ENCODE peak calls at places on chromosomes 13 and 19, in nine cellular contexts. One of them, this sample, is unnamed.

GRCh38 chr13:25699600-25699999 is 327.8 kb downstream of the ATP8A2 start:
- DNase-seq in tibial artery: no peak
- DNase-seq in heart right ventricle: no peak
- DNase-seq in cardiac muscle cell: no peak
- DNase-seq in heart left ventricle: no peak
- DNase-seq in IMR-90: no peak
- DNase-seq in PC-9: no peak
- DNase-seq in esophagus muscularis mucosa: no peak
- DNase-seq in neural progenitor cell: no peak
- DNase-seq in this sample: no peak

GRCh38 chr13:54676526-54677113 is 1648.0 kb downstream of the OLFM4 start:
- DNase-seq in IMR-90: no peak
- DNase-seq in heart right ventricle: no peak
- DNase-seq in PC-9: no peak
- DNase-seq in heart left ventricle: no peak
- DNase-seq in tibial artery: no peak
- DNase-seq in neural progenitor cell: no peak
- DNase-seq in esophagus muscularis mucosa: no peak
- DNase-seq in cardiac muscle cell: no peak
- DNase-seq in this sample: no peak

GRCh38 chr19:16104722-16105121 is 7.0 kb upstream of the RAB8A start:
- DNase-seq in cardiac muscle cell: no peak
- DNase-seq in neural progenitor cell: no peak
- DNase-seq in heart left ventricle: no peak
- DNase-seq in tibial artery: no peak
- DNase-seq in heart right ventricle: no peak
- DNase-seq in PC-9: no peak
- DNase-seq in esophagus muscularis mucosa: no peak
- DNase-seq in IMR-90: no peak
- DNase-seq in this sample: no peak

GRCh38 chr13:37485766-37486165 is 112.8 kb downstream of the POSTN start:
- DNase-seq in tibial artery: no peak
- DNase-seq in esophagus muscularis mucosa: no peak
- DNase-seq in cardiac muscle cell: no peak
- DNase-seq in neural progenitor cell: no peak
- DNase-seq in IMR-90: peak; percentile 33
- DNase-seq in heart left ventricle: no peak
- DNase-seq in heart right ventricle: no peak
- DNase-seq in PC-9: no peak
- DNase-seq in this sample: no peak

GRCh38 chr19:4360641-4361151 is 17.3 kb downstream of the MPND start:
- DNase-seq in PC-9: no peak
- DNase-seq in cardiac muscle cell: no peak
- DNase-seq in heart left ventricle: no peak
- DNase-seq in heart right ventricle: no peak
- DNase-seq in neural progenitor cell: no peak
- DNase-seq in tibial artery: no peak
- DNase-seq in IMR-90: no peak
- DNase-seq in esophagus muscularis mucosa: no peak
- DNase-seq in this sample: no peak

GRCh38 chr19:51726049-51726448 is 2.3 kb upstream of the HAS1 start:
- DNase-seq in PC-9: no peak
- DNase-seq in cardiac muscle cell: no peak
- DNase-seq in IMR-90: peak; percentile 41
- DNase-seq in heart right ventricle: peak; percentile 29
- DNase-seq in tibial artery: no peak
- DNase-seq in neural progenitor cell: no peak
- DNase-seq in esophagus muscularis mucosa: no peak
- DNase-seq in heart left ventricle: no peak
- DNase-seq in this sample: peak; percentile 82

GRCh38 chr19:50263176-50263575 is 59.8 kb downstream of the MYH14 start:
- DNase-seq in cardiac muscle cell: no peak
- DNase-seq in tibial artery: no peak
- DNase-seq in PC-9: no peak
- DNase-seq in esophagus muscularis mucosa: no peak
- DNase-seq in heart left ventricle: no peak
- DNase-seq in IMR-90: no peak
- DNase-seq in heart right ventricle: no peak
- DNase-seq in neural progenitor cell: no peak
- DNase-seq in this sample: no peak

GRCh38 chr13:42066542-42066941 is 18.1 kb downstream of the DGKH start:
- DNase-seq in heart right ventricle: no peak
- DNase-seq in IMR-90: peak; percentile 97
- DNase-seq in tibial artery: no peak
- DNase-seq in esophagus muscularis mucosa: no peak
- DNase-seq in heart left ventricle: no peak
- DNase-seq in neural progenitor cell: no peak
- DNase-seq in PC-9: no peak
- DNase-seq in cardiac muscle cell: no peak
- DNase-seq in this sample: no peak

GRCh38 chr13:111152836-111153235 is 37.7 kb downstream of the ARHGEF7 start:
- DNase-seq in PC-9: no peak
- DNase-seq in tibial artery: no peak
- DNase-seq in heart right ventricle: no peak
- DNase-seq in IMR-90: no peak
- DNase-seq in cardiac muscle cell: peak; percentile 12
- DNase-seq in heart left ventricle: no peak
- DNase-seq in neural progenitor cell: peak; percentile 13
- DNase-seq in esophagus muscularis mucosa: no peak
- DNase-seq in this sample: no peak

GRCh38 chr13:111153977-111154332 is 38.8 kb downstream of the ARHGEF7 start:
- DNase-seq in heart right ventricle: peak; percentile 54
- DNase-seq in PC-9: peak; percentile 54
- DNase-seq in tibial artery: peak; percentile 33
- DNase-seq in cardiac muscle cell: no peak
- DNase-seq in IMR-90: no peak
- DNase-seq in heart left ventricle: no peak
- DNase-seq in esophagus muscularis mucosa: no peak
- DNase-seq in neural progenitor cell: no peak
- DNase-seq in this sample: no peak

GRCh38 chr13:111156421-111156820 is 41.3 kb downstream of the ARHGEF7 start:
- DNase-seq in heart left ventricle: no peak
- DNase-seq in esophagus muscularis mucosa: no peak
- DNase-seq in IMR-90: no peak
- DNase-seq in heart right ventricle: no peak
- DNase-seq in PC-9: no peak
- DNase-seq in tibial artery: no peak
- DNase-seq in neural progenitor cell: no peak
- DNase-seq in cardiac muscle cell: no peak
- DNase-seq in this sample: no peak

GRCh38 chr13:111158136-111158805 is 43.2 kb downstream of the ARHGEF7 start:
- DNase-seq in tibial artery: no peak
- DNase-seq in cardiac muscle cell: no peak
- DNase-seq in IMR-90: no peak
- DNase-seq in esophagus muscularis mucosa: no peak
- DNase-seq in PC-9: no peak
- DNase-seq in heart left ventricle: no peak
- DNase-seq in heart right ventricle: no peak
- DNase-seq in neural progenitor cell: no peak
- DNase-seq in this sample: no peak

DNA sequence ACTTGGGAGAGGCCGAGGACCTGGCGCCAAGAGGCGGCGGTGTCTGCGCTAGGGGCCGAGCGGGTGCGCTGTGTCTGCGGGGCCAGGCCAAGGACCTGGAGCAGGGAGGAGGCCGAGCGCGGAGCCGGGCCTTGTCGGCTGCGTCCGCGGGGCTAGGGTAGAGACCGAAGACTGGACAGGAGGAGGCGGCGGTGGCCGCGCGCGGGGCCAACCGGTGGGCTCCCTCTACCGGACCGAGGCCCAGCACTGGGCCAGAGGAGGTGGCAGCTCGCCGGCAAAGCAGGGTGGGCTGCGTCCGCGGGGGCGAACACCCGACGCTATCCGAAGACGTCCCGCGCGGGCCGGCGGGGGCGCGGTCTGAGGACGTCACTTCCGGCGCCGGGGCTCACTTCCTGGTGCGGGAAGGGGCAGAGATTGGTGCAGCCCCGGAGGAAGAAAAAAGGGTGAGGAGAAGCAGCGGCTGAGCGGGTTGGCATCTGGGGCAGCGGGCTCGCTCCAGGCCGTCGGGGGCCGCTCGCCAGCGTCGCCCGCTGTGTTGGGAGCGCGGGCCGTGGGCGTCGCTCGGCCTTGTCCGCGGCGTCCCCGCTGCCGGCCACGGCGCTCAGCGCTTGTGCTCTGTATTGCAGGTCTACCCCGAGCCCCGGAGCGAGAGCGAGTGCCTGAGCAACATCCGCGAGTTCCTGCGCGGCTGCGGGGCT is 38.3 kb downstream of the ARHGEF7 start:
- DNase-seq in cardiac muscle cell: peak; percentile 93
- DNase-seq in tibial artery: peak; percentile 89
- DNase-seq in IMR-90: peak; percentile 89
- DNase-seq in heart right ventricle: peak; percentile 95
- DNase-seq in PC-9: peak; percentile 87
- DNase-seq in neural progenitor cell: peak; percentile 96
- DNase-seq in esophagus muscularis mucosa: peak; percentile 98
- DNase-seq in heart left ventricle: peak; percentile 93
- DNase-seq in this sample: peak; percentile 93
- TF ChIP-seq CTCF in cardiac muscle cell: peak; percentile 38
- TF ChIP-seq CTCF in tibial artery: no peak
- TF ChIP-seq CTCF in IMR-90: peak; percentile 49
- TF ChIP-seq CTCF in heart right ventricle: no peak
- TF ChIP-seq CTCF in PC-9: no peak
- TF ChIP-seq CTCF in neural progenitor cell: peak; percentile 39
- TF ChIP-seq CTCF in esophagus muscularis mucosa: peak; percentile 4
- TF ChIP-seq CTCF in heart left ventricle: peak; percentile 47
- TF ChIP-seq CTCF in this sample: peak; percentile 52

GRCh38 chr13:21067794-21068193 is 6.4 kb upstream of the LATS2 start:
- DNase-seq in tibial artery: no peak
- DNase-seq in IMR-90: no peak
- DNase-seq in cardiac muscle cell: no peak
- DNase-seq in neural progenitor cell: no peak
- DNase-seq in PC-9: no peak
- DNase-seq in heart right ventricle: no peak
- DNase-seq in heart left ventricle: no peak
- DNase-seq in esophagus muscularis mucosa: peak; percentile 3
- DNase-seq in this sample: no peak

GRCh38 chr13:21063031-21063430 is 1.6 kb upstream of the LATS2 start:
- DNase-seq in heart left ventricle: no peak
- DNase-seq in PC-9: no peak
- DNase-seq in IMR-90: no peak
- DNase-seq in neural progenitor cell: no peak
- DNase-seq in heart right ventricle: no peak
- DNase-seq in cardiac muscle cell: no peak
- DNase-seq in tibial artery: no peak
- DNase-seq in esophagus muscularis mucosa: peak; percentile 3
- DNase-seq in this sample: no peak

GRCh38 chr13:21071015-21071414 is 9.6 kb upstream of the LATS2 start:
- DNase-seq in cardiac muscle cell: no peak
- DNase-seq in neural progenitor cell: no peak
- DNase-seq in heart left ventricle: no peak
- DNase-seq in PC-9: peak; percentile 35
- DNase-seq in tibial artery: no peak
- DNase-seq in IMR-90: no peak
- DNase-seq in esophagus muscularis mucosa: peak; percentile 8
- DNase-seq in heart right ventricle: no peak
- DNase-seq in this sample: no peak

GRCh38 chr13:21069561-21070004 is 8.2 kb upstream of the LATS2 start:
- DNase-seq in esophagus muscularis mucosa: peak; percentile 57
- DNase-seq in IMR-90: peak; percentile 99
- DNase-seq in heart right ventricle: no peak
- DNase-seq in PC-9: no peak
- DNase-seq in tibial artery: peak; percentile 56
- DNase-seq in cardiac muscle cell: no peak
- DNase-seq in heart left ventricle: no peak
- DNase-seq in neural progenitor cell: no peak
- DNase-seq in this sample: no peak

GRCh38 chr13:21066946-21067345 is 5.6 kb upstream of the LATS2 start:
- DNase-seq in cardiac muscle cell: no peak
- DNase-seq in IMR-90: no peak
- DNase-seq in neural progenitor cell: no peak
- DNase-seq in heart left ventricle: no peak
- DNase-seq in esophagus muscularis mucosa: no peak
- DNase-seq in tibial artery: no peak
- DNase-seq in heart right ventricle: no peak
- DNase-seq in PC-9: no peak
- DNase-seq in this sample: no peak
- H3K27ac ChIP-seq in cardiac muscle cell: no peak overlapping the region
- H3K27ac ChIP-seq in IMR-90: no peak overlapping the region
- H3K27ac ChIP-seq in neural progenitor cell: no peak overlapping the region
- H3K27ac ChIP-seq in heart left ventricle: no peak overlapping the region
- H3K27ac ChIP-seq in esophagus muscularis mucosa: no peak overlapping the region
- H3K27ac ChIP-seq in tibial artery: no peak overlapping the region
- H3K27ac ChIP-seq in heart right ventricle: no peak overlapping the region
- H3K27ac ChIP-seq in PC-9: no peak overlapping the region
- H3K27ac ChIP-seq in this sample: no peak overlapping the region

GRCh38 chr13:78133511-78133910 is 214.9 kb upstream of the EDNRB start:
- DNase-seq in neural progenitor cell: no peak
- DNase-seq in cardiac muscle cell: no peak
- DNase-seq in IMR-90: no peak
- DNase-seq in heart left ventricle: no peak
- DNase-seq in PC-9: no peak
- DNase-seq in heart right ventricle: no peak
- DNase-seq in esophagus muscularis mucosa: no peak
- DNase-seq in tibial artery: no peak
- DNase-seq in this sample: no peak

GRCh38 chr13:78129850-78130249 is 211.2 kb upstream of the EDNRB start:
- DNase-seq in cardiac muscle cell: no peak
- DNase-seq in PC-9: no peak
- DNase-seq in heart right ventricle: no peak
- DNase-seq in heart left ventricle: no peak
- DNase-seq in tibial artery: no peak
- DNase-seq in esophagus muscularis mucosa: no peak
- DNase-seq in IMR-90: no peak
- DNase-seq in neural progenitor cell: no peak
- DNase-seq in this sample: no peak

GRCh38 chr13:78136966-78137365 is 218.3 kb upstream of the EDNRB start:
- DNase-seq in heart left ventricle: no peak
- DNase-seq in neural progenitor cell: no peak
- DNase-seq in esophagus muscularis mucosa: no peak
- DNase-seq in IMR-90: no peak
- DNase-seq in heart right ventricle: no peak
- DNase-seq in cardiac muscle cell: no peak
- DNase-seq in PC-9: no peak
- DNase-seq in tibial artery: no peak
- DNase-seq in this sample: no peak

GRCh38 chr13:78137404-78138142 is 218.9 kb upstream of the EDNRB start:
- DNase-seq in IMR-90: peak; percentile 72
- DNase-seq in heart right ventricle: no peak
- DNase-seq in PC-9: peak; percentile 7
- DNase-seq in cardiac muscle cell: peak; percentile 73
- DNase-seq in esophagus muscularis mucosa: no peak
- DNase-seq in heart left ventricle: no peak
- DNase-seq in neural progenitor cell: peak; percentile 84
- DNase-seq in tibial artery: no peak
- DNase-seq in this sample: no peak

GRCh38 chr13:78131811-78132210 is 213.2 kb upstream of the EDNRB start:
- DNase-seq in PC-9: no peak
- DNase-seq in IMR-90: peak; percentile 14
- DNase-seq in neural progenitor cell: no peak
- DNase-seq in heart left ventricle: no peak
- DNase-seq in esophagus muscularis mucosa: no peak
- DNase-seq in heart right ventricle: no peak
- DNase-seq in cardiac muscle cell: no peak
- DNase-seq in tibial artery: no peak
- DNase-seq in this sample: no peak
- TF ChIP-seq CTCF in PC-9: peak; percentile 61
- TF ChIP-seq CTCF in IMR-90: peak; percentile 52
- TF ChIP-seq CTCF in neural progenitor cell: peak; percentile 53
- TF ChIP-seq CTCF in heart left ventricle: no peak
- TF ChIP-seq CTCF in esophagus muscularis mucosa: no peak
- TF ChIP-seq CTCF in heart right ventricle: peak; percentile 22
- TF ChIP-seq CTCF in cardiac muscle cell: peak; percentile 32
- TF ChIP-seq CTCF in tibial artery: no peak
- TF ChIP-seq CTCF in this sample: no peak

GRCh38 chr13:59413121-59413520 is 750.6 kb downstream of the DIAPH3 start:
- DNase-seq in tibial artery: no peak
- DNase-seq in cardiac muscle cell: peak; percentile 32
- DNase-seq in esophagus muscularis mucosa: no peak
- DNase-seq in IMR-90: no peak
- DNase-seq in heart left ventricle: no peak
- DNase-seq in neural progenitor cell: no peak
- DNase-seq in heart right ventricle: no peak
- DNase-seq in PC-9: no peak
- DNase-seq in this sample: no peak

GRCh38 chr13:59408738-59409137 is 755.0 kb downstream of the DIAPH3 start:
- DNase-seq in cardiac muscle cell: no peak
- DNase-seq in heart left ventricle: no peak
- DNase-seq in tibial artery: no peak
- DNase-seq in IMR-90: no peak
- DNase-seq in esophagus muscularis mucosa: no peak
- DNase-seq in neural progenitor cell: no peak
- DNase-seq in heart right ventricle: no peak
- DNase-seq in PC-9: no peak
- DNase-seq in this sample: no peak

GRCh38 chr13:59409651-59410200 is 754.0 kb downstream of the DIAPH3 start:
- DNase-seq in heart left ventricle: no peak
- DNase-seq in PC-9: no peak
- DNase-seq in esophagus muscularis mucosa: no peak
- DNase-seq in neural progenitor cell: peak; percentile 82
- DNase-seq in cardiac muscle cell: no peak
- DNase-seq in heart right ventricle: no peak
- DNase-seq in IMR-90: no peak
- DNase-seq in tibial artery: no peak
- DNase-seq in this sample: no peak

DNA sequence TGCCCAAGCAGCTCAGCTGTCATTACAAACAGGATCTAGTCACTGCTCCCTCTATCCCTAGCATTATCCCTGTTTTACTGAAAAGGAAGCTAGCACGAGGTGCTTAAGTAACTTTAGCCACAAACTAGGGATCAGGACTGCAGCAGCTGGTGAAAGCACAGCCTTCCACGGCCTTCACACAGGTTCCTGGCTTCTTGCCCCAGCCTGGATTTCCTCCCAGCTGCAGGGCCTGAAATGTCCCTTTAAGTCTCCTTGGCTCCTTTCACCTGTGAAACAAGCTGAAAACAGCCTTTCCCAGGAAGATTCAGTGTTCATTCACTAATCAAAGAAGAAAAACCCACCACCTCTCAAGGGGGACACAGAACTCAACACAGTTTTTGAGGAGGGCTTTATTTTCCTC is 754.5 kb downstream of the DIAPH3 start:
- DNase-seq in esophagus muscularis mucosa: no peak
- DNase-seq in heart left ventricle: peak; percentile 68
- DNase-seq in heart right ventricle: peak; percentile 75
- DNase-seq in neural progenitor cell: peak; percentile 45
- DNase-seq in IMR-90: peak; percentile 58
- DNase-seq in PC-9: no peak
- DNase-seq in cardiac muscle cell: no peak
- DNase-seq in tibial artery: no peak
- DNase-seq in this sample: no peak
- H3K27ac ChIP-seq in esophagus muscularis mucosa: peak overlapping the region; percentile 40
- H3K27ac ChIP-seq in heart left ventricle: no peak overlapping the region
- H3K27ac ChIP-seq in heart right ventricle: no peak overlapping the region
- H3K27ac ChIP-seq in neural progenitor cell: peak overlapping the region; percentile 44
- H3K27ac ChIP-seq in IMR-90: no peak overlapping the region
- H3K27ac ChIP-seq in PC-9: no peak overlapping the region
- H3K27ac ChIP-seq in cardiac muscle cell: peak overlapping the region; percentile 38
- H3K27ac ChIP-seq in tibial artery: no peak overlapping the region
- H3K27ac ChIP-seq in this sample: no peak overlapping the region

This sample was measured in dorsolateral prefrontal cortex.